ENCODE peak calls at places on chromosomes 13 and 19, in six cellular contexts. J is NCI-H1436, N is WTC11, C is NCI-H526 treated with DMSO at 0.1 percent for 48 hours, I is neural crest cell, R is tibial nerve. A is an unnamed sample.

GRCh38 chr19:1768248-1768647 is 14.9 kb downstream of the ONECUT3 start:
- DNase-seq in I (peak), R (no peak), J (no peak), N (peak), C (no peak), A (no peak)

GRCh38 chr19:49339364-49340068 is 4.3 kb downstream of the CD37 start:
- DNase-seq in C (peak), I (peak), R (peak), J (peak), N (peak), A (peak)

GRCh38 chr13:106874308-106874707 is 306.4 kb upstream of the ARGLU1 start:
- DNase-seq in I (no peak), R (no peak), C (no peak), N (no peak), J (no peak), A (no peak)

GRCh38 chr19:23482829-23483228 is 87.6 kb upstream of the ZNF91 start:
- DNase-seq in R (no peak), C (no peak), I (no peak), N (no peak), J (no peak), A (no peak)

GRCh38 chr19:947707-948533 is 22.1 kb downstream of the ARID3A start:
- DNase-seq in N (no peak), C (no peak), J (no peak), R (peak), I (no peak), A (no peak)

GRCh38 chr13:77751513-77752456 is 54.3 kb downstream of the SLAIN1 start:
- DNase-seq in C (peak), I (peak), N (peak), J (peak), R (no peak), A (no peak)

GRCh38 chr13:46926856-46927625 is 30.2 kb upstream of the HTR2A start:
- DNase-seq in R (no peak), N (no peak), C (no peak), I (no peak), J (no peak), A (no peak)

GRCh38 chr19:39923862-39924261 is 10.6 kb downstream of the FCGBP start:
- DNase-seq in N (no peak), C (no peak), J (no peak), I (no peak), R (no peak), A (no peak)

GRCh38 chr13:40982772-40983171 is 36.3 kb downstream of the ELF1 start:
- DNase-seq in I (no peak), N (no peak), C (no peak), R (no peak), J (peak), A (no peak)

GRCh38 chr19:10019246-10019645 is 6.0 kb downstream of the RDH8 start:
- DNase-seq in J (no peak), N (no peak), C (no peak), I (no peak), R (no peak), A (no peak)

GRCh38 chr19:13707901-13708300 is 56.4 kb upstream of the MRI1 start:
- DNase-seq in J (no peak), I (no peak), R (no peak), N (no peak), C (no peak), A (no peak)

GRCh38 chr13:79306650-79307049 is 99.4 kb downstream of the RBM26 start:
- DNase-seq in R (no peak), I (no peak), C (no peak), N (no peak), J (no peak), A (no peak)

GRCh38 chr13:33426131-33426530 is 140.6 kb upstream of the STARD13 start:
- DNase-seq in J (no peak), C (no peak), N (no peak), I (no peak), R (no peak), A (no peak)

GRCh38 chr19:50326101-50326664 is 3.0 kb downstream of the KCNC3 start:
- DNase-seq in I (no peak), C (no peak), N (no peak), R (no peak), J (no peak), A (no peak)

GRCh38 chr13:28475916-28476725 is 18.8 kb downstream of the FLT1 start:
- DNase-seq in N (no peak), R (no peak), J (no peak), I (no peak), C (no peak), A (no peak)

GRCh38 chr13:74758188-74758587 is 624.0 kb upstream of the KLF12 start:
- DNase-seq in J (no peak), N (peak), I (no peak), R (no peak), C (no peak), A (no peak)

GRCh38 chr13:25165664-25166063 is 6.4 kb downstream of the AMER2 start:
- DNase-seq in I (no peak), N (no peak), C (no peak), J (no peak), R (no peak), A (no peak)

GRCh38 chr13:27283906-27284523 is 13.4 kb downstream of the RASL11A start:
- DNase-seq in N (no peak), I (no peak), C (peak), R (no peak), J (no peak), A (no peak)

GRCh38 chr19:47703301-47703700 is 9.9 kb upstream of the EHD2 start:
- DNase-seq in N (no peak), I (no peak), C (no peak), J (no peak), R (no peak), A (no peak)

GRCh38 chr19:17576758-17577532 is 21.5 kb downstream of the COLGALT1 start:
- DNase-seq in N (peak), I (peak), R (peak), C (no peak), J (peak), A (peak)

GRCh38 chr13:63636231-63636993 is 2220.8 kb upstream of the PCDH20 start:
- DNase-seq in R (no peak), C (peak), J (peak), I (no peak), N (no peak), A (peak)

GRCh38 chr19:14073925-14074838 is 1.6 kb downstream of the MISP3 start:
- DNase-seq in I (no peak), J (no peak), R (no peak), N (no peak), C (no peak), A (no peak)

GRCh38 chr13:28679628-28680027 is 20.7 kb downstream of the POMP start:
- DNase-seq in J (no peak), I (no peak), N (no peak), R (no peak), C (no peak), A (no peak)

GRCh38 chr13:44814144-44814543 is 175.1 kb downstream of the NUFIP1 start:
- DNase-seq in R (no peak), C (no peak), N (no peak), I (no peak), J (no peak), A (no peak)

GRCh38 chr19:7509625-7510024 is 6.3 kb upstream of the ZNF358 start:
- DNase-seq in J (no peak), R (no peak), C (no peak), I (no peak), N (peak), A (peak)

GRCh38 chr13:46622918-46623256 is 69.9 kb downstream of the LRCH1 start:
- DNase-seq in C (peak), N (no peak), I (no peak), R (no peak), J (peak), A (no peak)

GRCh38 chr13:113756441-113757097 is 2.5 kb upstream of the TMEM255B start:
- DNase-seq in R (no peak), C (no peak), N (no peak), I (no peak), J (no peak), A (no peak)

GRCh38 chr13:30124131-30124768 is 183.1 kb downstream of the KATNAL1 start:
- DNase-seq in J (no peak), R (no peak), I (no peak), N (no peak), C (no peak), A (no peak)

GRCh38 chr19:35042954-35043604 is 1.6 kb downstream of the HPN start:
- DNase-seq in I (no peak), N (no peak), C (no peak), R (no peak), J (no peak), A (no peak)

GRCh38 chr13:40190656-40191100 is 475.8 kb downstream of the FOXO1 start:
- DNase-seq in I (peak), C (no peak), R (no peak), J (no peak), N (no peak), A (peak)

GRCh38 chr19:22332924-22333323 is 46.7 kb downstream of the ZNF729 start:
- DNase-seq in R (no peak), J (no peak), I (no peak), N (no peak), C (no peak), A (no peak)

GRCh38 chr13:20525601-20526544 is at the start of gene CRYL1:
- DNase-seq in I (peak), R (peak), J (no peak), N (peak), C (peak), A (peak)

GRCh38 chr13:35005051-35005450 is 63.0 kb downstream of the NBEA start:
- DNase-seq in N (no peak), J (no peak), C (no peak), R (no peak), I (no peak), A (no peak)

GRCh38 chr13:76854894-76855293 is 31.3 kb downstream of the KCTD12 start:
- DNase-seq in R (no peak), J (no peak), C (no peak), I (no peak), N (no peak), A (no peak)

GRCh38 chr13:89783221-89783755 is 1564.2 kb upstream of the MIR17HG start:
- DNase-seq in N (no peak), C (no peak), R (no peak), I (no peak), J (no peak), A (no peak)

GRCh38 chr19:9786819-9787218 is 18.3 kb upstream of the ZNF846 start:
- DNase-seq in N (no peak), C (no peak), I (no peak), R (no peak), J (no peak), A (no peak)

GRCh38 chr13:51453308-51453958 is 597 bp upstream of the INTS6 start:
- DNase-seq in R (peak), N (peak), I (no peak), C (peak), J (peak), A (no peak)